ENCODE peak calls at places on chromosomes 13 and 19, in seven cellular contexts. N is AG10803, I is GM06990, Z is progenitor cell of endocrine pancreas, A is thoracic aorta, G is hepatocyte, S is AG04449. R is an unnamed sample.

GRCh38 chr13:42544246-42544915 is 29.6 kb upstream of the TNFSF11 start:
- DNase-seq in N (peak; percentile 1), I (no peak), Z (no peak), A (no peak), G (no peak), S (no peak), R (no peak)

GRCh38 chr19:37896142-37896541 is 10.3 kb downstream of the WDR87 start:
- DNase-seq in N (no peak), I (no peak), Z (no peak), A (no peak), G (no peak), S (no peak), R (no peak)

GRCh38 chr13:110950819-110951570 is 36.1 kb upstream of the ANKRD10 start:
- DNase-seq in N (no peak), I (no peak), Z (no peak), A (no peak), G (no peak), S (no peak), R (no peak)

GRCh38 chr19:18417250-18418033 is 1.8 kb upstream of the SSBP4 start:
- DNase-seq in N (peak; percentile 84), I (peak; percentile 76), Z (peak; percentile 28), A (no peak), G (peak; percentile 92), S (no peak), R (peak; percentile 82)

GRCh38 chr13:33125821-33126570 is 109.8 kb downstream of the KL start:
- DNase-seq in N (peak; percentile 97), I (no peak), Z (no peak), A (peak; percentile 30), G (peak; percentile 82), S (peak; percentile 87), R (no peak)

GRCh38 chr13:36031490-36031889 is 99.7 kb downstream of the DCLK1 start:
- DNase-seq in N (no peak), I (no peak), Z (no peak), A (no peak), G (no peak), S (no peak), R (no peak)

GRCh38 chr19:41588497-41589209 is 12.7 kb downstream of the CEACAM21 start:
- DNase-seq in N (peak; percentile 16), I (no peak), Z (no peak), A (no peak), G (peak; percentile 47), S (no peak), R (no peak)

GRCh38 chr13:100069278-100069677 is 19.6 kb upstream of the PCCA start:
- DNase-seq in N (peak; percentile 53), I (no peak), Z (no peak), A (no peak), G (no peak), S (no peak), R (no peak)

GRCh38 chr13:33347866-33348265 is 62.3 kb upstream of the STARD13 start:
- DNase-seq in N (no peak), I (no peak), Z (no peak), A (no peak), G (no peak), S (no peak), R (no peak)

GRCh38 chr19:1285737-1286360 is at the start of gene EFNA2:
- DNase-seq in N (no peak), I (no peak), Z (no peak), A (no peak), G (peak; percentile 81), S (no peak), R (no peak)

GRCh38 chr13:51026016-51026415 is 85.1 kb downstream of the C13orf42 start:
- DNase-seq in N (no peak), I (no peak), Z (no peak), A (no peak), G (no peak), S (no peak), R (no peak)

GRCh38 chr19:383922-384800 is 24.8 kb downstream of the C2CD4C start:
- DNase-seq in N (no peak), I (no peak), Z (no peak), A (no peak), G (peak; percentile 49), S (no peak), R (peak; percentile 60)

GRCh38 chr19:41688098-41688497 is at the start of gene CEACAM7:
- DNase-seq in N (no peak), I (no peak), Z (no peak), A (no peak), G (no peak), S (no peak), R (no peak)

GRCh38 chr13:106499905-106500304 is 35.6 kb downstream of the EFNB2 start:
- DNase-seq in N (no peak), I (peak; percentile 27), Z (no peak), A (no peak), G (no peak), S (no peak), R (no peak)

GRCh38 chr19:55086730-55087541 is 11.3 kb downstream of the EPS8L1 start:
- DNase-seq in N (peak; percentile 87), I (no peak), Z (peak; percentile 82), A (peak; percentile 82), G (peak; percentile 94), S (peak; percentile 34), R (peak; percentile 70)

GRCh38 chr13:34993470-34993869 is 51.4 kb downstream of the NBEA start:
- DNase-seq in N (no peak), I (no peak), Z (no peak), A (no peak), G (no peak), S (no peak), R (no peak)

GRCh38 chr13:66933994-66934393 is 296.1 kb downstream of the PCDH9 start:
- DNase-seq in N (peak; percentile 29), I (no peak), Z (no peak), A (no peak), G (no peak), S (no peak), R (no peak)

GRCh38 chr13:100546713-100547405 is 41.7 kb downstream of the GGACT start:
- DNase-seq in N (no peak), I (no peak), Z (no peak), A (no peak), G (no peak), S (no peak), R (no peak)

GRCh38 chr19:15331419-15332310 is 674 bp downstream of the BRD4 start:
- DNase-seq in N (peak; percentile 39), I (peak; percentile 80), Z (peak; percentile 20), A (no peak), G (peak; percentile 84), S (no peak), R (peak; percentile 60)

GRCh38 chr19:58439576-58440554 is at the start of gene ZNF132:
- DNase-seq in N (peak; percentile 100), I (peak; percentile 94), Z (peak; percentile 53), A (peak; percentile 98), G (peak; percentile 91), S (peak; percentile 98), R (peak; percentile 85)

GRCh38 chr13:43720780-43721397 is 65.9 kb downstream of the ENOX1 start:
- DNase-seq in N (no peak), I (no peak), Z (no peak), A (no peak), G (no peak), S (no peak), R (no peak)

GRCh38 chr19:50320596-50320995 is 8.6 kb downstream of the KCNC3 start:
- DNase-seq in N (no peak), I (no peak), Z (no peak), A (no peak), G (no peak), S (no peak), R (no peak)

GRCh38 chr19:45152504-45153338 is 8.1 kb downstream of the NKPD1 start:
- DNase-seq in N (peak; percentile 36), I (peak; percentile 64), Z (no peak), A (no peak), G (peak; percentile 45), S (no peak), R (no peak)

GRCh38 chr19:45150731-45151725 is 9.8 kb downstream of the NKPD1 start:
- DNase-seq in N (no peak), I (no peak), Z (no peak), A (no peak), G (no peak), S (no peak), R (no peak)

GRCh38 chr19:45150180-45150579 is 10.6 kb downstream of the NKPD1 start:
- DNase-seq in N (no peak), I (no peak), Z (no peak), A (no peak), G (no peak), S (no peak), R (no peak)

GRCh38 chr19:45153339-45154063 is 7.3 kb downstream of the NKPD1 start:
- DNase-seq in N (peak; percentile 26), I (no peak), Z (peak; percentile 48), A (no peak), G (peak; percentile 84), S (no peak), R (peak; percentile 66)

GRCh38 chr19:45151821-45152503 is 8.8 kb downstream of the NKPD1 start:
- DNase-seq in N (no peak), I (no peak), Z (no peak), A (no peak), G (no peak), S (no peak), R (no peak)
- TF ChIP-seq CTCF in N (no peak), I (no peak), Z (no peak), A (no peak), G (no peak), S (peak; percentile 15), R (no peak)

GRCh38 chr13:48749699-48750473 is 96.2 kb downstream of the CYSLTR2 start:
- DNase-seq in N (peak; percentile 91), I (peak; percentile 51), Z (peak; percentile 12), A (peak; percentile 75), G (peak; percentile 92), S (peak; percentile 82), R (no peak)
- TF ChIP-seq CTCF in N (peak; percentile 72), I (peak; percentile 67), Z (peak; percentile 60), A (peak; percentile 47), G (peak; percentile 57), S (peak; percentile 60), R (no peak)

GRCh38 chr19:38979867-38980266 is 4.3 kb upstream of the FBXO17 start:
- DNase-seq in N (no peak), I (no peak), Z (no peak), A (no peak), G (no peak), S (no peak), R (no peak)
- TF ChIP-seq CTCF in N (no peak), I (no peak), Z (no peak), A (no peak), G (no peak), S (no peak), R (no peak)

GRCh38 chr13:102657630-102658029 is 37.2 kb downstream of the METTL21C start:
- DNase-seq in N (no peak), I (no peak), Z (no peak), A (no peak), G (no peak), S (no peak), R (no peak)
- TF ChIP-seq CTCF in N (peak; percentile 22), I (no peak), Z (peak; percentile 44), A (no peak), G (no peak), S (no peak), R (peak; percentile 23)